ENCODE peak calls at places on chromosomes 12 and 14, in nine cellular contexts. One of them, this sample, is unnamed.
A peak's percentile ranks its signal among the peaks of the same experiment; 100 is the strongest.

GRCh38 chr12:130164216-130164542 is 1.9 kb downstream of the FZD10 start:
- DNase-seq in HepG2: no peak
- DNase-seq in fibroblast of lung: no peak
- DNase-seq in DND-41: no peak
- DNase-seq in IMR-90: no peak
- DNase-seq in endothelial cell of umbilical vein: no peak
- DNase-seq in neural progenitor cell: no peak
- DNase-seq in mesenchymal stem cell: no peak
- DNase-seq in neuronal stem cell: no peak
- DNase-seq in this sample: no peak

GRCh38 chr14:105376521-105377440 is 21.6 kb upstream of the TEX22 start:
- DNase-seq in HepG2: no peak
- DNase-seq in fibroblast of lung: no peak
- DNase-seq in DND-41: no peak
- DNase-seq in IMR-90: no peak
- DNase-seq in endothelial cell of umbilical vein: no peak
- DNase-seq in neural progenitor cell: no peak
- DNase-seq in mesenchymal stem cell: no peak
- DNase-seq in neuronal stem cell: no peak
- DNase-seq in this sample: peak; percentile 66

GRCh38 chr14:90924618-90925345 is 108.6 kb upstream of the TTC7B start:
- DNase-seq in HepG2: no peak
- DNase-seq in fibroblast of lung: peak; percentile 70
- DNase-seq in DND-41: no peak
- DNase-seq in IMR-90: peak; percentile 2
- DNase-seq in endothelial cell of umbilical vein: no peak
- DNase-seq in neural progenitor cell: no peak
- DNase-seq in mesenchymal stem cell: no peak
- DNase-seq in neuronal stem cell: no peak
- DNase-seq in this sample: no peak

GRCh38 chr14:23610090-23610814 is 25.9 kb upstream of the DHRS2 start:
- DNase-seq in HepG2: peak; percentile 96
- DNase-seq in fibroblast of lung: no peak
- DNase-seq in DND-41: peak; percentile 42
- DNase-seq in IMR-90: no peak
- DNase-seq in endothelial cell of umbilical vein: no peak
- DNase-seq in neural progenitor cell: no peak
- DNase-seq in mesenchymal stem cell: no peak
- DNase-seq in neuronal stem cell: no peak
- DNase-seq in this sample: no peak

GRCh38 chr12:32891956-32892355 is 4.6 kb downstream of the PKP2 start:
- DNase-seq in HepG2: peak; percentile 75
- DNase-seq in fibroblast of lung: no peak
- DNase-seq in DND-41: no peak
- DNase-seq in IMR-90: no peak
- DNase-seq in endothelial cell of umbilical vein: peak; percentile 7
- DNase-seq in neural progenitor cell: peak; percentile 49
- DNase-seq in mesenchymal stem cell: peak; percentile 30
- DNase-seq in neuronal stem cell: peak; percentile 40
- DNase-seq in this sample: peak; percentile 83

GRCh38 chr12:24996102-24996797 is 47.3 kb upstream of the BCAT1 start:
- DNase-seq in HepG2: no peak
- DNase-seq in fibroblast of lung: peak; percentile 8
- DNase-seq in DND-41: no peak
- DNase-seq in IMR-90: no peak
- DNase-seq in endothelial cell of umbilical vein: no peak
- DNase-seq in neural progenitor cell: no peak
- DNase-seq in mesenchymal stem cell: no peak
- DNase-seq in neuronal stem cell: no peak
- DNase-seq in this sample: no peak

GRCh38 chr14:83842536-83842935 is 1687.4 kb upstream of the FLRT2 start:
- DNase-seq in HepG2: no peak
- DNase-seq in fibroblast of lung: no peak
- DNase-seq in DND-41: no peak
- DNase-seq in IMR-90: no peak
- DNase-seq in endothelial cell of umbilical vein: no peak
- DNase-seq in neural progenitor cell: no peak
- DNase-seq in mesenchymal stem cell: no peak
- DNase-seq in neuronal stem cell: no peak
- DNase-seq in this sample: no peak

GRCh38 chr12:71014180-71014785 is 93.7 kb upstream of the PTPRR start:
- DNase-seq in HepG2: peak; percentile 5
- DNase-seq in fibroblast of lung: peak; percentile 85
- DNase-seq in DND-41: no peak
- DNase-seq in IMR-90: peak; percentile 21
- DNase-seq in endothelial cell of umbilical vein: peak; percentile 13
- DNase-seq in neural progenitor cell: peak; percentile 59
- DNase-seq in mesenchymal stem cell: peak; percentile 40
- DNase-seq in neuronal stem cell: peak; percentile 23
- DNase-seq in this sample: no peak

GRCh38 chr12:94832780-94833760 is 170.4 kb downstream of the NDUFA12 start:
- DNase-seq in HepG2: no peak
- DNase-seq in fibroblast of lung: peak; percentile 57
- DNase-seq in DND-41: no peak
- DNase-seq in IMR-90: peak; percentile 1
- DNase-seq in endothelial cell of umbilical vein: no peak
- DNase-seq in neural progenitor cell: peak; percentile 78
- DNase-seq in mesenchymal stem cell: peak; percentile 79
- DNase-seq in neuronal stem cell: peak; percentile 44
- DNase-seq in this sample: peak; percentile 87

GRCh38 chr12:116604883-116605641 is 45.9 kb downstream of the MAP1LC3B2 start:
- DNase-seq in HepG2: no peak
- DNase-seq in fibroblast of lung: peak; percentile 19
- DNase-seq in DND-41: no peak
- DNase-seq in IMR-90: no peak
- DNase-seq in endothelial cell of umbilical vein: no peak
- DNase-seq in neural progenitor cell: no peak
- DNase-seq in mesenchymal stem cell: no peak
- DNase-seq in neuronal stem cell: no peak
- DNase-seq in this sample: no peak

GRCh38 chr12:77710209-77710608 is 120.5 kb upstream of the NAV3 start:
- DNase-seq in HepG2: no peak
- DNase-seq in fibroblast of lung: no peak
- DNase-seq in DND-41: no peak
- DNase-seq in IMR-90: no peak
- DNase-seq in endothelial cell of umbilical vein: no peak
- DNase-seq in neural progenitor cell: no peak
- DNase-seq in mesenchymal stem cell: no peak
- DNase-seq in neuronal stem cell: no peak
- DNase-seq in this sample: no peak

GRCh38 chr14:101181717-101182313 is 278.3 kb upstream of the RTL1 start:
- DNase-seq in HepG2: no peak
- DNase-seq in fibroblast of lung: no peak
- DNase-seq in DND-41: no peak
- DNase-seq in IMR-90: no peak
- DNase-seq in endothelial cell of umbilical vein: no peak
- DNase-seq in neural progenitor cell: no peak
- DNase-seq in mesenchymal stem cell: no peak
- DNase-seq in neuronal stem cell: no peak
- DNase-seq in this sample: no peak

DNA sequence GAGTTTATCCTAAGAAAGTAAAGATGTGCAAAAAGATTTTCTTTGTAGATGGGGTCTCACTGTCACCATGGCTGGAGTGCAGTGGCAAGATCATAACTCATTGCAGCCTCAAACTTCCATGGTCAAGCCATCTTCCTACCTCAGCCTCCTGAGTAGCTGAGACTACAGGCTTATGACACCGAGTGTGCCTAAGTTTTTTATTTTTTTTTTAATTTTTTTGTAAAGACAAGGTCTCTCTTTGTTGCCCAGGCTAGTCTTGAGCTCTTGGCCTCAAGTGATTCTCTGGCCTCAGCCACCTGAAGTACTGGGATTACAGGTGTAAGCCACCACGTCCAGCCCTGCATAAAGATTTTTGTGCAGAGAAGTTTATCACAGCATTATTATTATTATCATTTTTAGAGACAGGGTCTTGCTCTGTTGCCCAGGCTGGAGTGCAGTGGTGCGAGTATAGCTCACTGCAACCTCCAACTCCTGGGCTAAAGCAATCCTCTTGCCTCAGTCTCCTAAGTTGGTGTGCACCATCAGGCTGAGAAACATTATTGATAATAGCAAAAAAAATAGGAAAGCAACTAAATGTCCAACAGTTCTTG is 19.3 kb upstream of the MDM2 start:
- DNase-seq in HepG2: no peak
- DNase-seq in fibroblast of lung: no peak
- DNase-seq in DND-41: no peak
- DNase-seq in IMR-90: no peak
- DNase-seq in endothelial cell of umbilical vein: no peak
- DNase-seq in neural progenitor cell: no peak
- DNase-seq in mesenchymal stem cell: no peak
- DNase-seq in neuronal stem cell: no peak
- DNase-seq in this sample: no peak
- H3K27me3 ChIP-seq in HepG2: no peaks in the 10 kb centered on the region
- H3K27me3 ChIP-seq in fibroblast of lung: no peaks in the 10 kb centered on the region
- H3K27me3 ChIP-seq in DND-41: no peaks in the 10 kb centered on the region
- H3K27me3 ChIP-seq in IMR-90: no peaks in the 10 kb centered on the region
- H3K27me3 ChIP-seq in endothelial cell of umbilical vein: no peaks in the 10 kb centered on the region
- H3K27me3 ChIP-seq in neural progenitor cell: no peaks in the 10 kb centered on the region
- H3K27me3 ChIP-seq in mesenchymal stem cell: no peaks in the 10 kb centered on the region
- H3K27me3 ChIP-seq in neuronal stem cell: no peaks in the 10 kb centered on the region
- H3K27me3 ChIP-seq in this sample: no peaks in the 10 kb centered on the region

DNA sequence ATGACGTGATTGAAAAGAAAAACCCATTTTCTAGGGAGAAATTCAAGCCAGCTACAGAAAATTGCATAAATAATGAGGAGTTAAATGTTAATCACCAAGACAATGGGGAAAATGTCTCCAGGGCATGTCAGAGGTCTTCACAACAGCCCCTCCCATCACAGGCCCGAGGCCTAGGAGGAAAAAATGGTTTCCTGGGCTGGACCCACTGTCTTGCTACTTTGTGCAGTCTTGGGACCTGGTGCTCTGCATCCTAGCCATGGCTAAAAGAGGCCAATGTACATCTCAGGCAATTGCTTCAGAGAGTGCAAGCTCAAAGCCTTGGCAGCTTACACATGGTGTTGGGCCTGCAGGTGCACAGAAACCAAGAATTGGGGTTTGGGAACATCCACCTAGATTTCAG is 65.3 kb downstream of the TUNAR start:
- DNase-seq in HepG2: no peak
- DNase-seq in fibroblast of lung: no peak
- DNase-seq in DND-41: no peak
- DNase-seq in IMR-90: no peak
- DNase-seq in endothelial cell of umbilical vein: no peak
- DNase-seq in neural progenitor cell: no peak
- DNase-seq in mesenchymal stem cell: no peak
- DNase-seq in neuronal stem cell: no peak
- DNase-seq in this sample: no peak
- H3K9ac ChIP-seq in HepG2: no peak overlapping the region
- H3K9ac ChIP-seq in fibroblast of lung: no peak overlapping the region
- H3K9ac ChIP-seq in DND-41: no peak overlapping the region
- H3K9ac ChIP-seq in IMR-90: no peak overlapping the region
- H3K9ac ChIP-seq in endothelial cell of umbilical vein: no peak overlapping the region
- H3K9ac ChIP-seq in neural progenitor cell: no peak overlapping the region
- H3K9ac ChIP-seq in mesenchymal stem cell: no peak overlapping the region
- H3K9ac ChIP-seq in neuronal stem cell: no peak overlapping the region
- H3K9ac ChIP-seq in this sample: no peak overlapping the region

GRCh38 chr12:49548481-49548821 is 9.6 kb downstream of the KCNH3 start:
- DNase-seq in HepG2: no peak
- DNase-seq in fibroblast of lung: no peak
- DNase-seq in DND-41: no peak
- DNase-seq in IMR-90: no peak
- DNase-seq in endothelial cell of umbilical vein: no peak
- DNase-seq in neural progenitor cell: no peak
- DNase-seq in mesenchymal stem cell: no peak
- DNase-seq in neuronal stem cell: no peak
- DNase-seq in this sample: no peak
- H3K27me3 ChIP-seq in HepG2: peaks cover 1% of the 10 kb centered on the region
- H3K27me3 ChIP-seq in fibroblast of lung: peaks cover 32% of the 10 kb centered on the region
- H3K27me3 ChIP-seq in DND-41: peaks cover 3% of the 10 kb centered on the region
- H3K27me3 ChIP-seq in IMR-90: peaks cover 80% of the 10 kb centered on the region
- H3K27me3 ChIP-seq in endothelial cell of umbilical vein: no peaks in the 10 kb centered on the region
- H3K27me3 ChIP-seq in neural progenitor cell: peaks cover 94% of the 10 kb centered on the region
- H3K27me3 ChIP-seq in mesenchymal stem cell: peaks cover 90% of the 10 kb centered on the region
- H3K27me3 ChIP-seq in neuronal stem cell: peaks cover 5% of the 10 kb centered on the region
- H3K27me3 ChIP-seq in this sample: peaks cover 57% of the 10 kb centered on the region

GRCh38 chr12:124390442-124391116 is 95.7 kb downstream of the RFLNA start:
- DNase-seq in HepG2: no peak
- DNase-seq in fibroblast of lung: peak; percentile 74
- DNase-seq in DND-41: no peak
- DNase-seq in IMR-90: peak; percentile 82
- DNase-seq in endothelial cell of umbilical vein: peak; percentile 72
- DNase-seq in neural progenitor cell: no peak
- DNase-seq in mesenchymal stem cell: peak; percentile 94
- DNase-seq in neuronal stem cell: no peak
- DNase-seq in this sample: no peak
- H3K9ac ChIP-seq in HepG2: no peak overlapping the region
- H3K9ac ChIP-seq in fibroblast of lung: no peak overlapping the region
- H3K9ac ChIP-seq in DND-41: no peak overlapping the region
- H3K9ac ChIP-seq in IMR-90: peak overlapping the region; percentile 1
- H3K9ac ChIP-seq in endothelial cell of umbilical vein: peak overlapping the region; percentile 62
- H3K9ac ChIP-seq in neural progenitor cell: no peak overlapping the region
- H3K9ac ChIP-seq in mesenchymal stem cell: peak overlapping the region; percentile 58
- H3K9ac ChIP-seq in neuronal stem cell: no peak overlapping the region
- H3K9ac ChIP-seq in this sample: no peak overlapping the region

GRCh38 chr12:53726946-53727309 is 324 bp downstream of the CALCOCO1 start:
- DNase-seq in HepG2: no peak
- DNase-seq in fibroblast of lung: peak; percentile 40
- DNase-seq in DND-41: no peak
- DNase-seq in IMR-90: peak; percentile 34
- DNase-seq in endothelial cell of umbilical vein: no peak
- DNase-seq in neural progenitor cell: peak; percentile 42
- DNase-seq in mesenchymal stem cell: peak; percentile 48
- DNase-seq in neuronal stem cell: no peak
- DNase-seq in this sample: peak; percentile 69

GRCh38 chr12:53725824-53726223 is 1.4 kb downstream of the CALCOCO1 start:
- DNase-seq in HepG2: no peak
- DNase-seq in fibroblast of lung: no peak
- DNase-seq in DND-41: no peak
- DNase-seq in IMR-90: peak; percentile 19
- DNase-seq in endothelial cell of umbilical vein: no peak
- DNase-seq in neural progenitor cell: no peak
- DNase-seq in mesenchymal stem cell: no peak
- DNase-seq in neuronal stem cell: no peak
- DNase-seq in this sample: no peak

GRCh38 chr12:53727310-53728041 is at the start of gene CALCOCO1:
- DNase-seq in HepG2: peak; percentile 95
- DNase-seq in fibroblast of lung: peak; percentile 98
- DNase-seq in DND-41: peak; percentile 99
- DNase-seq in IMR-90: peak; percentile 97
- DNase-seq in endothelial cell of umbilical vein: peak; percentile 100
- DNase-seq in neural progenitor cell: peak; percentile 99
- DNase-seq in mesenchymal stem cell: peak; percentile 98
- DNase-seq in neuronal stem cell: peak; percentile 96
- DNase-seq in this sample: peak; percentile 100

GRCh38 chr12:53728206-53728605 is 954 bp upstream of the CALCOCO1 start:
- DNase-seq in HepG2: no peak
- DNase-seq in fibroblast of lung: no peak
- DNase-seq in DND-41: no peak
- DNase-seq in IMR-90: no peak
- DNase-seq in endothelial cell of umbilical vein: no peak
- DNase-seq in neural progenitor cell: peak; percentile 8
- DNase-seq in mesenchymal stem cell: no peak
- DNase-seq in neuronal stem cell: no peak
- DNase-seq in this sample: no peak

DNA sequence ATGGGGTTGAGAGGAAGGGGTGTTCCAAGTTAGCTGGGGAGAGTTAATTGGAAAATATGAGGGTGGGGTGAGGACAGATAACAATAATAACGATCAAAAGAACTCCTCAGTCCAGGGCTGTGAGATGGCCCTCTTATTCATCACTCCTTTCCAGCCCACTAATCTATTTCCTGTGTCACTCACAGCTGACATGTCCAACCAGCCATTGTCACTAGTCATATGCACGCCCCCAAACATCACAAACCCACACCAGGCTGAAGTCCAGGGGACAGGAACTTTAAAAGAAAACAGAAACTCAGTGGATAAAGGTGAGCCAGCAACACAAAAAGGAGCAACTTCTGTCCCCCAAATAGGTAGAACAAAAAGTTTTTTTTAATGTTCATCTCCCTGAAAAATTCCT is 910 bp downstream of the CALCOCO1 start:
- DNase-seq in HepG2: peak; percentile 38
- DNase-seq in fibroblast of lung: no peak
- DNase-seq in DND-41: no peak
- DNase-seq in IMR-90: no peak
- DNase-seq in endothelial cell of umbilical vein: no peak
- DNase-seq in neural progenitor cell: no peak
- DNase-seq in mesenchymal stem cell: no peak
- DNase-seq in neuronal stem cell: no peak
- DNase-seq in this sample: no peak
- H3K27me3 ChIP-seq in HepG2: no peaks in the 10 kb centered on the region
- H3K27me3 ChIP-seq in fibroblast of lung: no peaks in the 10 kb centered on the region
- H3K27me3 ChIP-seq in DND-41: no peaks in the 10 kb centered on the region
- H3K27me3 ChIP-seq in IMR-90: no peaks in the 10 kb centered on the region
- H3K27me3 ChIP-seq in endothelial cell of umbilical vein: peaks cover 7% of the 10 kb centered on the region
- H3K27me3 ChIP-seq in neural progenitor cell: peaks cover 4% of the 10 kb centered on the region
- H3K27me3 ChIP-seq in mesenchymal stem cell: no peaks in the 10 kb centered on the region
- H3K27me3 ChIP-seq in neuronal stem cell: no peaks in the 10 kb centered on the region
- H3K27me3 ChIP-seq in this sample: peaks cover 4% of the 10 kb centered on the region